ENCODE peak calls at places on chromosomes 13 and 19, in nine cellular contexts. H is esophagus muscularis mucosa, E is IMR-90, A is A549, O is suprapubic skin, S is stomach, Y is body of pancreas, G is ovary, Z is NB4. K is an unnamed sample.

GRCh38 chr13:43263047-43263446 is 239.7 kb downstream of the DNAJC15 start:
- DNase-seq in H (peak), E (no peak), A (no peak), O (no peak), S (no peak), Y (no peak), G (no peak), Z (no peak), K (no peak)

GRCh38 chr19:30360378-30361106 is 11.6 kb upstream of the ZNF536 start:
- DNase-seq in H (no peak), E (no peak), A (no peak), O (peak), S (peak), Y (no peak), G (no peak), Z (no peak), K (no peak)

GRCh38 chr13:49560270-49561063 is 24.9 kb downstream of the RCBTB1 start:
- DNase-seq in H (no peak), E (peak), A (peak), O (no peak), S (peak), Y (peak), G (peak), Z (no peak), K (no peak)

GRCh38 chr13:99326012-99326411 is 18.8 kb upstream of the GPR183 start:
- DNase-seq in H (no peak), E (no peak), A (no peak), O (no peak), S (no peak), Y (no peak), G (no peak), Z (no peak), K (no peak)

GRCh38 chr19:58229255-58229639 is 533 bp downstream of the ZNF544 start:
- DNase-seq in H (no peak), E (peak), A (peak), O (no peak), S (no peak), Y (no peak), G (no peak), Z (peak), K (no peak)

GRCh38 chr13:65540064-65540635 is 1690.0 kb downstream of the PCDH9 start:
- DNase-seq in H (no peak), E (no peak), A (no peak), O (no peak), S (no peak), Y (no peak), G (no peak), Z (no peak), K (no peak)

GRCh38 chr19:12825259-12826131 is 8.9 kb downstream of the RTBDN start:
- DNase-seq in H (no peak), E (no peak), A (no peak), O (no peak), S (peak), Y (no peak), G (no peak), Z (no peak), K (no peak)

GRCh38 chr13:32427852-32428580 is at the start of gene N4BP2L1:
- DNase-seq in H (peak), E (no peak), A (peak), O (peak), S (peak), Y (peak), G (peak), Z (peak), K (peak)

GRCh38 chr19:3319643-3320353 is 46.6 kb upstream of the NFIC start:
- DNase-seq in H (no peak), E (no peak), A (no peak), O (no peak), S (no peak), Y (no peak), G (no peak), Z (no peak), K (no peak)

GRCh38 chr19:4571305-4571917 is 11.9 kb upstream of the SEMA6B start:
- DNase-seq in H (no peak), E (no peak), A (no peak), O (no peak), S (no peak), Y (no peak), G (no peak), Z (no peak), K (no peak)

GRCh38 chr19:7397687-7398086 is 49.0 kb downstream of the ARHGEF18 start:
- DNase-seq in H (no peak), E (peak), A (no peak), O (no peak), S (no peak), Y (no peak), G (no peak), Z (no peak), K (no peak)

GRCh38 chr13:63161219-63161618 is 1745.6 kb upstream of the PCDH20 start:
- DNase-seq in H (no peak), E (peak), A (no peak), O (no peak), S (no peak), Y (no peak), G (no peak), Z (no peak), K (no peak)

GRCh38 chr19:33859016-33859415 is 62.3 kb downstream of the KCTD15 start:
- DNase-seq in H (no peak), E (no peak), A (no peak), O (no peak), S (no peak), Y (no peak), G (no peak), Z (no peak), K (no peak)

GRCh38 chr19:24063312-24063711 is 23.7 kb upstream of the ZNF254 start:
- DNase-seq in H (no peak), E (no peak), A (no peak), O (no peak), S (no peak), Y (no peak), G (no peak), Z (peak), K (no peak)

GRCh38 chr19:6011206-6011605 is 33.3 kb upstream of the RANBP3 start:
- DNase-seq in H (no peak), E (no peak), A (no peak), O (no peak), S (no peak), Y (no peak), G (no peak), Z (no peak), K (no peak)

DNA sequence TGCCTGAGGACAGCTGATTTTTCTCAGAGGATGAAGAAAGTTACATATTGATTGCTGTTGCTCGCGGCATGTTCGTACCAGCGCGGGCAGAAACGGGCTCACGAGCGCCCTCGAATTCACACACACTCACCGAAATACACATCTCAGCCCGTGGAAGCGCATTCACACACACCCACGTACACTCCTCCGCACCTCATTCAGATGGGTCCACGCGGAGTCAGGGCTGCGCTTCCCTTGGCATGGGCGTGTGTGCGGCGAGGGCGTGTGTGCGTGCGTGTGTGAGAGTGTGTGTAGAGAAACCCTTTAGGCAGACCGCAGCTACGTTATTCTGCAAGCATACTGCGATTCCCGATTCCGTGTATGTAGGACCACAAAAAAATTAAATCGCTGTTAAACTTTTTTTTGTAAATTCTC is 2.1 kb upstream of the PCDH17 start:
- DNase-seq in H (no peak), E (no peak), A (no peak), O (no peak), S (no peak), Y (peak), G (no peak), Z (no peak), K (peak)
- TF ChIP-seq CTCF in H (no peak), E (no peak), A (no peak), O (no peak), S (no peak), Y (no peak), G (no peak), Z (no peak), K (no peak)

GRCh38 chr13:67230243-67230773 is at the start of gene PCDH9:
- DNase-seq in H (peak), E (peak), A (peak), O (peak), S (peak), Y (peak), G (peak), Z (peak), K (peak)
- TF ChIP-seq POLR2A in H (peak), E (peak), A (peak), O (peak), S (peak), Y (peak), G (peak), Z (peak), K (no peak)

GRCh38 chr19:37172368-37173366 is at the start of gene ZNF585A:
- DNase-seq in H (peak), E (peak), A (peak), O (peak), S (peak), Y (peak), G (peak), Z (peak), K (peak)
- TF ChIP-seq CTCF in H (peak), E (peak), A (no peak), O (peak), S (no peak), Y (no peak), G (no peak), Z (no peak), K (no peak)

GRCh38 chr19:10690351-10690781 is 10.9 kb upstream of the QTRT1 start:
- DNase-seq in H (no peak), E (peak), A (no peak), O (no peak), S (peak), Y (no peak), G (no peak), Z (peak), K (no peak)
- TF ChIP-seq POLR2A in H (no peak), E (no peak), A (no peak), O (no peak), S (no peak), Y (no peak), G (no peak), Z (no peak), K (no peak)

DNA sequence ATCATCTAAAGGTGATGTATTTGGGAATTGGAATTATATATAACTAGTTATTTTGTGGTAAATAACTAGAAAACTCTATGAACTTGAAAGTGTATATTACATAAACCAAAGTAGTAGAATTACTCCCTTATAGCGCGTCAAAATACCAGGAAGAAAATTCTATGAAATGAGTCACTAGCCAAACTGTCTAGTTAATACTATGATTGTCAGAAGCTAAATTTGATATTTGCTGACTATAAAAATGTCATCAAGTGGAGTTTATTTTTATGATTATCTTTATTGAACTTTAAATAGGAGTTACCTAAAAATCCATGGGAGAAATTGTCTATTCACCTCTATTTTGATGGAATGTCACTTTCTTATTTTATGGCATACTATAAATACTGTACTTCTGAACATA is 100.6 kb downstream of the RNF17 start:
- DNase-seq in H (no peak), E (no peak), A (no peak), O (no peak), S (no peak), Y (no peak), G (no peak), Z (no peak), K (no peak)
- TF ChIP-seq CTCF in H (no peak), E (no peak), A (no peak), O (no peak), S (no peak), Y (no peak), G (no peak), Z (no peak), K (no peak)

DNA sequence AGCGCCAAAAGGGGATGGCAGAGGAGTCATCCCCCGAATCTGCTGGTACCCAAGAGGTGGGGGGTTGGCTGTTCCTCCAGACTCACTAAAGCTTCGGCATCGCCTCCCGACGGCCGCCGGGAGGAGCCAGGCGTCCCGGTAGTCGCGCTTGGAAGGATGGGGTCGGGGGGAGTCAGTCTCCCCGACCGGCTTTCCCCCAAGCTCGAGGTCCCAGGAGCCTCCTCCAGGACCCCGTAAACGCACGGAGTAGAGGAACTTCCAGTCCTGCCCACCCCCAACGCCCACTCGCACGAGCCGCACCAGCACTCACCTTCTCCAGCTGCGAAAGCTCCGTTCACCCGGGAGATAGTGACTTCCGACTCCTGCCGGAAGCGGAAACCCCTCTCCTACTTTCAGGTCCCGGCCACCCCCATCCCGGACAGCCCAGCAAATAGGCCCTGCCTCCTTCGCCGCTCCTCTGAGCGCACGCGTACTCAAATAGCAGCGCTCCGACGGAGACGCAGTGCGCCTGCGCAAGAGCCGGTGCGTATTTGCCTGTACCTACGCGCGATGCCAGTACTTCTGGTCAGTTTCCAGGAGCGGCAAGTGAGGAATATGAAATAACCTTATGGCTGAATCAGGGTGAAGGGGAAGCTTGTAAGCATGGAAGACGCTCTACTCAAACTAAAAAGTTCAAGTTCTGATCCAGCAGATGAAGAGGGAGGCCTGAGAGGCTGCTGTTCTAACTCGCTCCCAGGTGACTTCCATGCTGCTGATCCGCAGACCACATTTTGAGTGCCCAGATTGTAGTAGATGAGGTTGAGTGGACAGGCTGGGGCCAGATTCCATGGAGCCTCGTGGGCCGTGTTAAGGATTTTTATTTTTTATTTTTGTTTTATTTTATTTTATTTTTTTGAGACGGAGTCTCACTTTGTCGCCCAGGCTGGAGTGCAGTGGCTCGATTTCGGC is at the start of gene ELOF1:
- DNase-seq in H (peak), E (peak), A (peak), O (peak), S (peak), Y (peak), G (peak), Z (peak), K (peak)
- TF ChIP-seq POLR2A in H (peak), E (peak), A (peak), O (peak), S (peak), Y (peak), G (peak), Z (peak), K (peak)

DNA sequence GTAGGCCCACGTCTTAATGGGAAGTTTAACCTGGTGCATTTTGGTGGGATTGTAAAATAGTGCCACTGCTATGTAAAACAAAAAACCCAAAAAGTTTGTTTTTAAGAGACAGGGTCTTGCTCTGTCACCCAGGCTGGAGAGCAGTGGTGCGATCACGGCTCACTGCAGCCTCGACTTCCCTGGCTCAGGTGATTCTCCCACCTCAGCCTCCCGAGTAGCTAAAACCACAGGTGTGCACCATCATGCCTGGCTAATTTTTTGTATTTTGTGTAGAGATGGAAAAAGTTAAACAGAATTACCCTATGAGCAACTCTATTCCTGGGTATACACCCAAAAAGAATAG is 820 bp upstream of the REXO1 start:
- DNase-seq in H (no peak), E (no peak), A (no peak), O (no peak), S (no peak), Y (no peak), G (no peak), Z (no peak), K (no peak)
- TF ChIP-seq CTCF in H (no peak), E (no peak), A (no peak), O (no peak), S (no peak), Y (no peak), G (no peak), Z (no peak), K (no peak)

GRCh38 chr19:40323705-40324104 is 24.5 kb downstream of the C19orf47 start:
- DNase-seq in H (no peak), E (no peak), A (no peak), O (no peak), S (no peak), Y (no peak), G (no peak), Z (no peak), K (peak)
- TF ChIP-seq POLR2A in H (no peak), E (no peak), A (no peak), O (no peak), S (no peak), Y (no peak), G (no peak), Z (no peak), K (no peak)